ENCODE peak calls at places on chromosomes 3 and 15, in five cellular contexts. One of them, this sample, is unnamed.

GRCh38 chr3:179503640-179504039 is 52.4 kb upstream of the GNB4 start:
- DNase-seq in SK-N-SH: no peak
- DNase-seq in dorsolateral prefrontal cortex: no peak
- DNase-seq in A673: peak; percentile 28
- DNase-seq in foreskin fibroblast: no peak
- DNase-seq in this sample: no peak

GRCh38 chr3:161349529-161350278 is 21.6 kb downstream of the SPTSSB start:
- DNase-seq in dorsolateral prefrontal cortex: no peak
- DNase-seq in A673: peak; percentile 71
- DNase-seq in foreskin fibroblast: peak; percentile 86
- DNase-seq in SK-N-SH: no peak
- DNase-seq in this sample: peak; percentile 69

GRCh38 chr3:51711352-51712019 is 4.6 kb downstream of the GRM2 start:
- DNase-seq in A673: no peak
- DNase-seq in SK-N-SH: peak; percentile 13
- DNase-seq in dorsolateral prefrontal cortex: no peak
- DNase-seq in foreskin fibroblast: no peak
- DNase-seq in this sample: no peak

GRCh38 chr3:188052229-188052965 is 101.6 kb upstream of the LPP start:
- DNase-seq in A673: peak; percentile 44
- DNase-seq in foreskin fibroblast: no peak
- DNase-seq in SK-N-SH: no peak
- DNase-seq in dorsolateral prefrontal cortex: peak; percentile 99
- DNase-seq in this sample: peak; percentile 51

GRCh38 chr15:48395532-48396011 is 64.3 kb downstream of the DUT start:
- DNase-seq in A673: peak; percentile 53
- DNase-seq in dorsolateral prefrontal cortex: no peak
- DNase-seq in foreskin fibroblast: peak; percentile 87
- DNase-seq in SK-N-SH: no peak
- DNase-seq in this sample: no peak

GRCh38 chr3:7205535-7206331 is 344.8 kb downstream of the GRM7 start:
- DNase-seq in dorsolateral prefrontal cortex: no peak
- DNase-seq in SK-N-SH: no peak
- DNase-seq in A673: no peak
- DNase-seq in foreskin fibroblast: no peak
- DNase-seq in this sample: no peak

GRCh38 chr3:128353991-128354687 is 112.6 kb downstream of the DNAJB8 start:
- DNase-seq in SK-N-SH: no peak
- DNase-seq in A673: no peak
- DNase-seq in foreskin fibroblast: peak; percentile 45
- DNase-seq in dorsolateral prefrontal cortex: no peak
- DNase-seq in this sample: no peak

GRCh38 chr3:126569390-126569975 is 10.8 kb upstream of the C3orf22 start:
- DNase-seq in dorsolateral prefrontal cortex: no peak
- DNase-seq in A673: no peak
- DNase-seq in foreskin fibroblast: no peak
- DNase-seq in SK-N-SH: no peak
- DNase-seq in this sample: no peak

GRCh38 chr3:36381311-36381956 is 1.1 kb downstream of the STAC start:
- DNase-seq in SK-N-SH: peak; percentile 41
- DNase-seq in dorsolateral prefrontal cortex: no peak
- DNase-seq in foreskin fibroblast: no peak
- DNase-seq in A673: no peak
- DNase-seq in this sample: no peak

GRCh38 chr3:149224736-149225594 is 3.3 kb upstream of the CP start:
- DNase-seq in dorsolateral prefrontal cortex: no peak
- DNase-seq in foreskin fibroblast: peak; percentile 75
- DNase-seq in SK-N-SH: peak; percentile 16
- DNase-seq in A673: no peak
- DNase-seq in this sample: no peak

GRCh38 chr3:126659915-126660886 is 5.3 kb upstream of the TXNRD3 start:
- DNase-seq in dorsolateral prefrontal cortex: no peak
- DNase-seq in SK-N-SH: peak; percentile 64
- DNase-seq in foreskin fibroblast: no peak
- DNase-seq in A673: no peak
- DNase-seq in this sample: no peak

GRCh38 chr15:63877713-63878271 is 44.0 kb upstream of the HERC1 start:
- DNase-seq in A673: no peak
- DNase-seq in SK-N-SH: no peak
- DNase-seq in dorsolateral prefrontal cortex: no peak
- DNase-seq in foreskin fibroblast: no peak
- DNase-seq in this sample: no peak

GRCh38 chr3:139110072-139110830 is 65.6 kb upstream of the PRR23C start:
- DNase-seq in foreskin fibroblast: no peak
- DNase-seq in A673: no peak
- DNase-seq in SK-N-SH: no peak
- DNase-seq in dorsolateral prefrontal cortex: no peak
- DNase-seq in this sample: no peak

GRCh38 chr3:42600958-42601675 is 631 bp downstream of the NKTR start:
- DNase-seq in A673: peak; percentile 57
- DNase-seq in SK-N-SH: no peak
- DNase-seq in dorsolateral prefrontal cortex: peak; percentile 52
- DNase-seq in foreskin fibroblast: peak; percentile 41
- DNase-seq in this sample: no peak
- TF ChIP-seq CTCF in A673: no peak
- TF ChIP-seq CTCF in SK-N-SH: peak; percentile 13
- TF ChIP-seq CTCF in dorsolateral prefrontal cortex: no peak
- TF ChIP-seq CTCF in foreskin fibroblast: no peak
- TF ChIP-seq CTCF in this sample: peak; percentile 4

DNA sequence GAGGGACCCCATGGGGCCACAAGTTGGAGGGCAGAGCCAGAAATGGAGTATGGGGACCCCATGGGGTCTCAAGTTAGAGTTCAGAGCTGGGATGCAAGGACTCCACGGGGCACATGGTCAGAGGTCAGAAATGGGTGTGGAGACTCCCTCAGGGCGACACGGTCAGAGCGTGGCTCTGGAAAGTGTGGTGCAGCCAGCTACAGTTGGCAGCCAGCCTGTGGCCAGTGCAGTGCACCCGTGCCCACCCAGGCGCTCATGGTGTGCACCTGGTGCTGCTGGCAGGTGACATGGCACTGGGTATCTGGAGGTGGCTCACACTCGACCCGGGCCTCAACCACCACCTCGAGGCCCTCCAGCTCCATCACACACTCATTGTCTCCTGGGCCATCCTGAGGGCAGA is 11.2 kb downstream of the PLXNB1 start:
- DNase-seq in dorsolateral prefrontal cortex: no peak
- DNase-seq in A673: no peak
- DNase-seq in foreskin fibroblast: no peak
- DNase-seq in SK-N-SH: no peak
- DNase-seq in this sample: no peak
- H3K4me3 ChIP-seq in dorsolateral prefrontal cortex: no peak overlapping the region
- H3K4me3 ChIP-seq in A673: no peak overlapping the region
- H3K4me3 ChIP-seq in foreskin fibroblast: no peak overlapping the region
- H3K4me3 ChIP-seq in SK-N-SH: no peak overlapping the region
- H3K4me3 ChIP-seq in this sample: no peak overlapping the region

GRCh38 chr3:176650478-176650877 is 546.8 kb downstream of the TBL1XR1 start:
- DNase-seq in A673: no peak
- DNase-seq in dorsolateral prefrontal cortex: no peak
- DNase-seq in foreskin fibroblast: peak; percentile 55
- DNase-seq in SK-N-SH: no peak
- DNase-seq in this sample: no peak
- TF ChIP-seq CTCF in A673: peak; percentile 42
- TF ChIP-seq CTCF in dorsolateral prefrontal cortex: no peak
- TF ChIP-seq CTCF in foreskin fibroblast: no peak
- TF ChIP-seq CTCF in SK-N-SH: peak; percentile 25
- TF ChIP-seq CTCF in this sample: peak; percentile 14

GRCh38 chr3:133490468-133491351 is 82.8 kb upstream of the CDV3 start:
- DNase-seq in A673: no peak
- DNase-seq in foreskin fibroblast: no peak
- DNase-seq in SK-N-SH: no peak
- DNase-seq in dorsolateral prefrontal cortex: no peak
- DNase-seq in this sample: no peak

GRCh38 chr3:133494469-133494868 is 79.0 kb upstream of the CDV3 start:
- DNase-seq in SK-N-SH: no peak
- DNase-seq in dorsolateral prefrontal cortex: no peak
- DNase-seq in foreskin fibroblast: no peak
- DNase-seq in A673: peak; percentile 12
- DNase-seq in this sample: no peak

GRCh38 chr3:133491481-133492059 is 81.9 kb upstream of the CDV3 start:
- DNase-seq in dorsolateral prefrontal cortex: no peak
- DNase-seq in SK-N-SH: no peak
- DNase-seq in A673: no peak
- DNase-seq in foreskin fibroblast: no peak
- DNase-seq in this sample: no peak

GRCh38 chr3:133489466-133490085 is 83.9 kb upstream of the CDV3 start:
- DNase-seq in SK-N-SH: no peak
- DNase-seq in foreskin fibroblast: no peak
- DNase-seq in A673: no peak
- DNase-seq in dorsolateral prefrontal cortex: no peak
- DNase-seq in this sample: no peak

GRCh38 chr3:133492159-133492860 is 81.2 kb upstream of the CDV3 start:
- DNase-seq in dorsolateral prefrontal cortex: no peak
- DNase-seq in SK-N-SH: no peak
- DNase-seq in A673: no peak
- DNase-seq in foreskin fibroblast: no peak
- DNase-seq in this sample: no peak
- H3K4me3 ChIP-seq in dorsolateral prefrontal cortex: no peak overlapping the region
- H3K4me3 ChIP-seq in SK-N-SH: no peak overlapping the region
- H3K4me3 ChIP-seq in A673: no peak overlapping the region
- H3K4me3 ChIP-seq in foreskin fibroblast: no peak overlapping the region
- H3K4me3 ChIP-seq in this sample: no peak overlapping the region

GRCh38 chr15:43939070-43939469 is 112.3 kb downstream of the WDR76 start:
- DNase-seq in foreskin fibroblast: no peak
- DNase-seq in A673: peak; percentile 45
- DNase-seq in SK-N-SH: peak; percentile 40
- DNase-seq in dorsolateral prefrontal cortex: no peak
- DNase-seq in this sample: no peak
- TF ChIP-seq CTCF in foreskin fibroblast: peak; percentile 54
- TF ChIP-seq CTCF in A673: peak; percentile 62
- TF ChIP-seq CTCF in SK-N-SH: peak; percentile 67
- TF ChIP-seq CTCF in dorsolateral prefrontal cortex: no peak
- TF ChIP-seq CTCF in this sample: peak; percentile 74

DNA sequence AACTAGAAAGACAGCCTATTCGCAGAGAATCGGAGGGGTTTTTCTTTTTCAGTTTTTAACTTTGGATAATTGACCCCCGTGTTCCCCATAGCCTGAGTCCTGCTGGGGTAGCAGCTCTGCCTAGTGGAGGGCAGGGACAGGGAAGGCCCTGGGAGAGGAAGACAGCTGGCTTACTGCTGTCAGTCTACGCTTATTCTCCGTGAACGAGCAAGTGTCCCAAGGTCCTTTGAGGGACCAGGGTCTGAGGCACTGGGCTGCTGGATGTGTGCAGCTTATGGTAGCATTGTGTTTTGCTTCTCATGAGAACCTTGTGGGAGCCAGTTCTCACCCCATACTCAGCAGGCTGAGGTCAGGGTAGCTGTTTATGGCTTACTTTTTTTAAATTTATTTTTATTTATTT is 3.0 kb downstream of the LIMD1 start:
- DNase-seq in SK-N-SH: no peak
- DNase-seq in dorsolateral prefrontal cortex: no peak
- DNase-seq in A673: no peak
- DNase-seq in foreskin fibroblast: no peak
- DNase-seq in this sample: no peak
- H3K4me3 ChIP-seq in SK-N-SH: peak overlapping the region; percentile 81
- H3K4me3 ChIP-seq in dorsolateral prefrontal cortex: peak overlapping the region; percentile 3
- H3K4me3 ChIP-seq in A673: no peak overlapping the region
- H3K4me3 ChIP-seq in foreskin fibroblast: peak overlapping the region; percentile 65
- H3K4me3 ChIP-seq in this sample: no peak overlapping the region

This sample was measured in retinal pigment epithelial cell.